ENCODE peak calls at places on chromosomes 11 and 22, in six cellular contexts. One of them, this sample, is unnamed.

GRCh38 chr22:28075260-28075981 is 156.4 kb upstream of the PITPNB start:
- DNase-seq in aorta: peak
- DNase-seq in astrocyte of the hippocampus: peak
- DNase-seq in NCI-H510A: no peak
- DNase-seq in NCI-H1092: no peak
- DNase-seq in T-helper 1 cell: no peak
- DNase-seq in this sample: no peak

GRCh38 chr11:125165111-125165663 is 636 bp downstream of the PKNOX2 start:
- DNase-seq in T-helper 1 cell: no peak
- DNase-seq in astrocyte of the hippocampus: peak
- DNase-seq in aorta: no peak
- DNase-seq in NCI-H510A: no peak
- DNase-seq in NCI-H1092: peak
- DNase-seq in this sample: peak

GRCh38 chr11:96211433-96211832 is 131.6 kb downstream of the MAML2 start:
- DNase-seq in T-helper 1 cell: no peak
- DNase-seq in astrocyte of the hippocampus: no peak
- DNase-seq in aorta: no peak
- DNase-seq in NCI-H510A: no peak
- DNase-seq in NCI-H1092: no peak
- DNase-seq in this sample: no peak

GRCh38 chr11:3946445-3947017 is 91.1 kb downstream of the STIM1 start:
- DNase-seq in astrocyte of the hippocampus: no peak
- DNase-seq in NCI-H1092: no peak
- DNase-seq in NCI-H510A: no peak
- DNase-seq in aorta: no peak
- DNase-seq in T-helper 1 cell: no peak
- DNase-seq in this sample: no peak

GRCh38 chr22:43990044-43990443 is 34.1 kb upstream of the PARVB start:
- DNase-seq in NCI-H1092: no peak
- DNase-seq in NCI-H510A: no peak
- DNase-seq in astrocyte of the hippocampus: no peak
- DNase-seq in T-helper 1 cell: no peak
- DNase-seq in aorta: no peak
- DNase-seq in this sample: no peak

GRCh38 chr11:18720811-18721575 is 5.0 kb downstream of the IGSF22 start:
- DNase-seq in NCI-H1092: peak
- DNase-seq in T-helper 1 cell: peak
- DNase-seq in aorta: peak
- DNase-seq in astrocyte of the hippocampus: peak
- DNase-seq in NCI-H510A: peak
- DNase-seq in this sample: peak

GRCh38 chr11:6298605-6299004 is 21.7 kb downstream of the CAVIN3 start:
- DNase-seq in T-helper 1 cell: no peak
- DNase-seq in aorta: peak
- DNase-seq in NCI-H1092: peak
- DNase-seq in astrocyte of the hippocampus: peak
- DNase-seq in NCI-H510A: no peak
- DNase-seq in this sample: peak

GRCh38 chr11:59611570-59612565 is 3.7 kb downstream of the OSBP start:
- DNase-seq in astrocyte of the hippocampus: peak
- DNase-seq in NCI-H510A: no peak
- DNase-seq in NCI-H1092: peak
- DNase-seq in T-helper 1 cell: no peak
- DNase-seq in aorta: no peak
- DNase-seq in this sample: peak

GRCh38 chr22:20741634-20742581 is 32.0 kb upstream of the SERPIND1 start:
- DNase-seq in T-helper 1 cell: no peak
- DNase-seq in NCI-H510A: no peak
- DNase-seq in NCI-H1092: no peak
- DNase-seq in astrocyte of the hippocampus: peak
- DNase-seq in aorta: no peak
- DNase-seq in this sample: peak

GRCh38 chr11:1299621-1300020 is 9.8 kb downstream of the TOLLIP start:
- DNase-seq in NCI-H510A: no peak
- DNase-seq in astrocyte of the hippocampus: no peak
- DNase-seq in T-helper 1 cell: no peak
- DNase-seq in NCI-H1092: no peak
- DNase-seq in aorta: peak
- DNase-seq in this sample: no peak

GRCh38 chr11:75342231-75342918 is 9.1 kb downstream of the ARRB1 start:
- DNase-seq in aorta: no peak
- DNase-seq in astrocyte of the hippocampus: peak
- DNase-seq in NCI-H1092: peak
- DNase-seq in NCI-H510A: no peak
- DNase-seq in T-helper 1 cell: no peak
- DNase-seq in this sample: no peak

GRCh38 chr22:23222875-23223565 is 42.7 kb downstream of the BCR start:
- DNase-seq in aorta: no peak
- DNase-seq in astrocyte of the hippocampus: no peak
- DNase-seq in T-helper 1 cell: no peak
- DNase-seq in NCI-H510A: no peak
- DNase-seq in NCI-H1092: no peak
- DNase-seq in this sample: no peak

GRCh38 chr11:22539851-22540376 is 85.7 kb downstream of the FANCF start:
- DNase-seq in T-helper 1 cell: no peak
- DNase-seq in astrocyte of the hippocampus: peak
- DNase-seq in NCI-H1092: peak
- DNase-seq in aorta: no peak
- DNase-seq in NCI-H510A: no peak
- DNase-seq in this sample: peak

GRCh38 chr11:102603091-102603490 is 22.0 kb downstream of the MMP20 start:
- DNase-seq in NCI-H1092: no peak
- DNase-seq in NCI-H510A: no peak
- DNase-seq in aorta: no peak
- DNase-seq in T-helper 1 cell: no peak
- DNase-seq in astrocyte of the hippocampus: peak
- DNase-seq in this sample: no peak

GRCh38 chr11:128745296-128746183 is 51.7 kb downstream of the FLI1 start:
- DNase-seq in astrocyte of the hippocampus: peak
- DNase-seq in NCI-H1092: no peak
- DNase-seq in NCI-H510A: no peak
- DNase-seq in aorta: no peak
- DNase-seq in T-helper 1 cell: no peak
- DNase-seq in this sample: no peak

GRCh38 chr22:48305726-48306235 is 1521.9 kb downstream of the BRD1 start:
- DNase-seq in NCI-H510A: no peak
- DNase-seq in astrocyte of the hippocampus: no peak
- DNase-seq in T-helper 1 cell: no peak
- DNase-seq in NCI-H1092: no peak
- DNase-seq in aorta: no peak
- DNase-seq in this sample: no peak

GRCh38 chr11:105881027-105881426 is 141.0 kb downstream of the MSANTD4 start:
- DNase-seq in NCI-H1092: no peak
- DNase-seq in T-helper 1 cell: no peak
- DNase-seq in astrocyte of the hippocampus: no peak
- DNase-seq in aorta: no peak
- DNase-seq in NCI-H510A: peak
- DNase-seq in this sample: no peak

GRCh38 chr22:25210831-25211230 is 8.6 kb upstream of the CRYBB2 start:
- DNase-seq in aorta: no peak
- DNase-seq in NCI-H510A: no peak
- DNase-seq in NCI-H1092: no peak
- DNase-seq in astrocyte of the hippocampus: peak
- DNase-seq in T-helper 1 cell: no peak
- DNase-seq in this sample: no peak

GRCh38 chr11:84408946-84409411 is 1122.8 kb upstream of the CCDC90B start:
- DNase-seq in NCI-H510A: no peak
- DNase-seq in T-helper 1 cell: no peak
- DNase-seq in aorta: no peak
- DNase-seq in astrocyte of the hippocampus: peak
- DNase-seq in NCI-H1092: no peak
- DNase-seq in this sample: no peak

GRCh38 chr11:110734790-110735189 is 22.6 kb upstream of the ARHGAP20 start:
- DNase-seq in aorta: no peak
- DNase-seq in NCI-H510A: no peak
- DNase-seq in T-helper 1 cell: no peak
- DNase-seq in NCI-H1092: no peak
- DNase-seq in astrocyte of the hippocampus: no peak
- DNase-seq in this sample: no peak

GRCh38 chr11:102408339-102408738 is 44.2 kb downstream of the TMEM123 start:
- DNase-seq in T-helper 1 cell: no peak
- DNase-seq in aorta: no peak
- DNase-seq in NCI-H510A: no peak
- DNase-seq in astrocyte of the hippocampus: no peak
- DNase-seq in NCI-H1092: no peak
- DNase-seq in this sample: no peak

GRCh38 chr11:102819491-102819890 is 21.5 kb upstream of the MMP1 start:
- DNase-seq in NCI-H510A: no peak
- DNase-seq in T-helper 1 cell: no peak
- DNase-seq in NCI-H1092: no peak
- DNase-seq in astrocyte of the hippocampus: no peak
- DNase-seq in aorta: no peak
- DNase-seq in this sample: no peak

GRCh38 chr11:63985812-63986155 is 454 bp upstream of the OTUB1 start:
- DNase-seq in aorta: peak
- DNase-seq in NCI-H1092: no peak
- DNase-seq in T-helper 1 cell: peak
- DNase-seq in NCI-H510A: no peak
- DNase-seq in astrocyte of the hippocampus: no peak
- DNase-seq in this sample: no peak

GRCh38 chr11:79244805-79245197 is 196.0 kb downstream of the TENM4 start:
- DNase-seq in T-helper 1 cell: no peak
- DNase-seq in aorta: no peak
- DNase-seq in astrocyte of the hippocampus: no peak
- DNase-seq in NCI-H510A: no peak
- DNase-seq in NCI-H1092: no peak
- DNase-seq in this sample: no peak

GRCh38 chr11:124644426-124645280 is 22.0 kb downstream of the TBRG1 start:
- DNase-seq in astrocyte of the hippocampus: peak
- DNase-seq in aorta: peak
- DNase-seq in NCI-H510A: no peak
- DNase-seq in NCI-H1092: peak
- DNase-seq in T-helper 1 cell: peak
- DNase-seq in this sample: peak

GRCh38 chr11:76824980-76825725 is 35.6 kb upstream of the ACER3 start:
- DNase-seq in aorta: no peak
- DNase-seq in NCI-H510A: no peak
- DNase-seq in T-helper 1 cell: no peak
- DNase-seq in NCI-H1092: no peak
- DNase-seq in astrocyte of the hippocampus: no peak
- DNase-seq in this sample: no peak

GRCh38 chr11:132471491-132471890 is 1060.8 kb downstream of the OPCML start:
- DNase-seq in NCI-H1092: no peak
- DNase-seq in T-helper 1 cell: no peak
- DNase-seq in NCI-H510A: no peak
- DNase-seq in aorta: no peak
- DNase-seq in astrocyte of the hippocampus: no peak
- DNase-seq in this sample: no peak